ENCODE peak calls at places on chromosomes 3 and 15, in four cellular contexts. M is activated T-cell treated with anti-CD3 and anti-CD28 coated beads, Interleukin-2, amount 50 U/mL, for 48 hours; U is activated naive CD8-positive, alpha-beta T cell treated with anti-CD3 and anti-CD28 coated beads for 36 hours; P is body of pancreas. L is an unnamed sample.

GRCh38 chr3:53158700-53159414 is 2.2 kb upstream of the PRKCD start:
- DNase-seq in U (no peak), P (no peak), M (no peak), L (peak)

GRCh38 chr15:78034495-78035191 is 42.9 kb downstream of the TBC1D2B start:
- DNase-seq in P (peak), U (peak), M (peak), L (no peak)

GRCh38 chr3:127184870-127185216 is 8.1 kb upstream of the PRR23E start:
- DNase-seq in M (no peak), P (no peak), U (no peak), L (no peak)

GRCh38 chr15:85956515-85957275 is 123.0 kb upstream of the AGBL1 start:
- DNase-seq in M (no peak), U (no peak), P (no peak), L (no peak)

GRCh38 chr15:29812384-29812694 is 9.9 kb downstream of the TJP1 start:
- DNase-seq in U (no peak), P (no peak), M (no peak), L (no peak)

GRCh38 chr3:100425321-100425720 is 24.0 kb downstream of the LNP1 start:
- DNase-seq in M (no peak), P (no peak), U (no peak), L (no peak)

GRCh38 chr3:44058022-44058867 is 183.4 kb upstream of the TOPAZ1 start:
- DNase-seq in M (peak), U (peak), P (no peak), L (peak)

GRCh38 chr15:81091889-81092558 is 42.0 kb upstream of the CFAP161 start:
- DNase-seq in P (peak), U (no peak), M (no peak), L (no peak)

GRCh38 chr3:52247455-52248164 is 2.1 kb downstream of the PPM1M start:
- DNase-seq in M (peak), P (no peak), U (no peak), L (no peak)